ENCODE peak calls at places on chromosome 17, in seven cellular contexts. A is A673, C is AG04450, T is neural progenitor cell, O is OCI-LY7, X is cardiac muscle cell, L is heart right ventricle. K is an unnamed sample.

GRCh38 chr17:51668155-51668962 is 408.0 kb downstream of the UTP18 start:
- DNase-seq in A (no peak), C (no peak), T (no peak), O (no peak), X (no peak), L (no peak), K (no peak)

GRCh38 chr17:13395872-13396271 is 205.9 kb downstream of the HS3ST3A1 start:
- DNase-seq in A (no peak), C (no peak), T (no peak), O (no peak), X (no peak), L (no peak), K (peak)

GRCh38 chr17:59001158-59001814 is 105.4 kb downstream of the TRIM37 start:
- DNase-seq in A (peak), C (no peak), T (no peak), O (peak), X (no peak), L (peak), K (peak)

GRCh38 chr17:56274491-56274890 is 121.2 kb downstream of the ANKFN1 start:
- DNase-seq in A (no peak), C (no peak), T (no peak), O (no peak), X (no peak), L (no peak), K (no peak)

GRCh38 chr17:7004398-7005253 is 7.8 kb upstream of the RNASEK start:
- DNase-seq in A (peak), C (no peak), T (peak), O (peak), X (peak), L (peak), K (peak)

GRCh38 chr17:62984801-62985200 is 18.8 kb downstream of the TANC2 start:
- DNase-seq in A (no peak), C (no peak), T (no peak), O (no peak), X (no peak), L (no peak), K (no peak)

GRCh38 chr17:18261659-18262058 is 1.2 kb downstream of the MIEF2 start:
- DNase-seq in A (no peak), C (no peak), T (no peak), O (no peak), X (no peak), L (no peak), K (no peak)

GRCh38 chr17:55301521-55302406 is 37.0 kb downstream of the HLF start:
- DNase-seq in A (peak), C (no peak), T (no peak), O (no peak), X (peak), L (peak), K (peak)

GRCh38 chr17:47253541-47254402 is at the start of gene ITGB3:
- DNase-seq in A (peak), C (no peak), T (peak), O (peak), X (peak), L (peak), K (peak)

GRCh38 chr17:59899099-59899498 is 6.2 kb downstream of the RPS6KB1 start:
- DNase-seq in A (peak), C (no peak), T (no peak), O (no peak), X (no peak), L (no peak), K (no peak)

GRCh38 chr17:44314869-44315661 is 6.7 kb downstream of the RUNDC3A start:
- DNase-seq in A (peak), C (no peak), T (peak), O (peak), X (peak), L (no peak), K (peak)

GRCh38 chr17:50101346-50102163 is 6.4 kb downstream of the PDK2 start:
- DNase-seq in A (no peak), C (no peak), T (peak), O (no peak), X (peak), L (peak), K (peak)

GRCh38 chr17:82072827-82073226 is 7.2 kb upstream of the DUS1L start:
- DNase-seq in A (no peak), C (no peak), T (no peak), O (no peak), X (no peak), L (no peak), K (no peak)

GRCh38 chr17:38444151-38444550 is 15.9 kb downstream of the ARHGAP23 start:
- DNase-seq in A (peak), C (no peak), T (peak), O (peak), X (peak), L (peak), K (peak)

GRCh38 chr17:78211032-78211431 is 3.0 kb upstream of the BIRC5 start:
- DNase-seq in A (no peak), C (no peak), T (no peak), O (no peak), X (no peak), L (no peak), K (no peak)

GRCh38 chr17:40347319-40348135 is 17.0 kb downstream of the GJD3 start:
- DNase-seq in A (no peak), C (no peak), T (no peak), O (peak), X (no peak), L (no peak), K (no peak)

GRCh38 chr17:80086616-80087015 is 14.8 kb upstream of the GAA start:
- DNase-seq in A (no peak), C (no peak), T (no peak), O (no peak), X (no peak), L (no peak), K (no peak)

GRCh38 chr17:62724398-62725146 is 83.5 kb downstream of the MARCHF10 start:
- DNase-seq in A (no peak), C (no peak), T (no peak), O (peak), X (no peak), L (no peak), K (no peak)

GRCh38 chr17:63474174-63474913 is 2.5 kb upstream of the ACE start:
- DNase-seq in A (no peak), C (no peak), T (no peak), O (no peak), X (no peak), L (peak), K (no peak)

GRCh38 chr17:47239663-47240374 is 13.8 kb upstream of the ITGB3 start:
- DNase-seq in A (peak), C (peak), T (no peak), O (peak), X (peak), L (peak), K (peak)

GRCh38 chr17:3558603-3559269 is 1.1 kb upstream of the TRPV3 start:
- DNase-seq in A (no peak), C (peak), T (no peak), O (peak), X (no peak), L (no peak), K (peak)

GRCh38 chr17:32523827-32524552 is 37.2 kb downstream of the CDK5R1 start:
- DNase-seq in A (no peak), C (no peak), T (no peak), O (peak), X (no peak), L (no peak), K (no peak)

GRCh38 chr17:1398900-1399299 is 1.1 kb downstream of the YWHAE start:
- DNase-seq in A (peak), C (no peak), T (peak), O (peak), X (peak), L (no peak), K (peak)

GRCh38 chr17:82974136-82974952 is 105.1 kb upstream of the METRNL start:
- DNase-seq in A (no peak), C (no peak), T (no peak), O (no peak), X (no peak), L (no peak), K (no peak)

GRCh38 chr17:50363217-50364060 is 9.5 kb downstream of the MRPL27 start:
- DNase-seq in A (peak), C (no peak), T (peak), O (no peak), X (peak), L (no peak), K (peak)

GRCh38 chr17:48642059-48642842 is 16.1 kb upstream of the HOXB9 start:
- DNase-seq in A (no peak), C (no peak), T (peak), O (no peak), X (no peak), L (no peak), K (no peak)

GRCh38 chr17:64399071-64399766 is 8.6 kb upstream of the PECAM1 start:
- DNase-seq in A (no peak), C (no peak), T (no peak), O (no peak), X (no peak), L (no peak), K (peak)

GRCh38 chr17:77470330-77470786 is 329.6 kb downstream of the SEC14L1 start:
- DNase-seq in A (no peak), C (no peak), T (no peak), O (no peak), X (no peak), L (no peak), K (no peak)

GRCh38 chr17:37797206-37797605 is 52.3 kb upstream of the HNF1B start:
- DNase-seq in A (no peak), C (no peak), T (no peak), O (no peak), X (no peak), L (no peak), K (peak)

GRCh38 chr17:49132699-49133364 is at the start of gene B4GALNT2:
- DNase-seq in A (no peak), C (no peak), T (peak), O (no peak), X (peak), L (no peak), K (no peak)

GRCh38 chr17:33288954-33289353 is 4.1 kb downstream of the ASIC2 start:
- DNase-seq in A (no peak), C (no peak), T (no peak), O (no peak), X (no peak), L (no peak), K (no peak)

GRCh38 chr17:47180337-47180736 is 8.8 kb downstream of the CDC27 start:
- DNase-seq in A (no peak), C (no peak), T (no peak), O (no peak), X (no peak), L (no peak), K (peak)

GRCh38 chr17:57866319-57866718 is 16.5 kb upstream of the MRPS23 start:
- DNase-seq in A (no peak), C (no peak), T (no peak), O (no peak), X (no peak), L (no peak), K (no peak)

GRCh38 chr17:41338961-41339485 is 11.6 kb downstream of the KRT33A start:
- DNase-seq in A (no peak), C (no peak), T (no peak), O (no peak), X (no peak), L (no peak), K (peak)

GRCh38 chr17:17204041-17204591 is 2.0 kb downstream of the PLD6 start:
- DNase-seq in A (no peak), C (no peak), T (no peak), O (no peak), X (no peak), L (peak), K (no peak)

GRCh38 chr17:17203173-17203730 is 2.9 kb downstream of the PLD6 start:
- DNase-seq in A (no peak), C (no peak), T (no peak), O (no peak), X (no peak), L (no peak), K (no peak)

GRCh38 chr17:17206149-17206912 is at the start of gene PLD6:
- DNase-seq in A (peak), C (no peak), T (no peak), O (no peak), X (no peak), L (peak), K (peak)

GRCh38 chr17:17205368-17206148 is 575 bp downstream of the PLD6 start:
- DNase-seq in A (peak), C (no peak), T (no peak), O (no peak), X (no peak), L (peak), K (peak)

GRCh38 chr17:17204635-17205231 is 1.4 kb downstream of the PLD6 start:
- DNase-seq in A (no peak), C (no peak), T (no peak), O (no peak), X (no peak), L (no peak), K (no peak)
- H3K4me3 ChIP-seq in A (peak), C (peak), T (no peak), O (no peak), X (no peak), L (peak), K (peak)

DNA sequence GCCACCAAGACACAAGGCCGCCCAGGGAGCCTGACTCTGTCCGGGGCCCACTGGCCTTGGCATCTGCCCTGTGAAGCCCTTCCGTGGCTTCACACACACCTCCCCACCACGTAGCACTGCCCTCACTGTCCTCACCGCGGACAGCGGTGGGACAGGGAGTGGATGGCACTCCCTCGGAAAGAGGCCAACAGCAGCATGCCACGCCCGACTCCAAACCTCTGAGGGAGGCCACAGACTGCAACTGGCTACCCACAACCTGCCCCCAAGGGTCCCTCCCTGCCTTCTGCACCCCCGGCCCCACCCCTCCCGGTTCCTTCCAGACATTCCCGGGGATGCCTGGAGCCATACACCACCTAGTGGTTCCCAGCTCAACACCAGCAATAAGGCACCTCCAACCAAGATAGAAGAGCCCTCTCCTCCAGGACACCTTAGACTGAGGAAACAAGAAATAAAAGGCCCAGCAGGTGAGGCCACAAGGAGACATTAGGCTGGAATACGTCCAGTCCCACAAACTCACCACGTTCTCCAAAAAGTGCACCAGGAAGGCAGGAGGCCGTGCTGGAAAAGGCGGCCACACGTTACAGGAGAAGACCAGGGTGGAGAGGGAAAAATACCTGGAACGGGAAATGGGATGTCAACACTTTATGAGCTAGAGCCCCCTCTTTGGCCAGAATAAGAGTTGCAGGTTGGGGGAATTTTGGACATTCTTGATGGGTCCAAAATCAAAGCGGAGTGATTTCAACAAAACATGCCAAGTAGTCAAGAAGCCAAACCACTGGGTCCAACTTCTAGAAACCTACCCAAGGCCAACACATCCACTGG is 310.0 kb downstream of the SOX9 start:
- DNase-seq in A (peak), C (no peak), T (peak), O (no peak), X (no peak), L (no peak), K (peak)
- TF ChIP-seq CTCF in A (peak), C (peak), T (peak), O (peak), X (peak), L (no peak), K (peak)

DNA sequence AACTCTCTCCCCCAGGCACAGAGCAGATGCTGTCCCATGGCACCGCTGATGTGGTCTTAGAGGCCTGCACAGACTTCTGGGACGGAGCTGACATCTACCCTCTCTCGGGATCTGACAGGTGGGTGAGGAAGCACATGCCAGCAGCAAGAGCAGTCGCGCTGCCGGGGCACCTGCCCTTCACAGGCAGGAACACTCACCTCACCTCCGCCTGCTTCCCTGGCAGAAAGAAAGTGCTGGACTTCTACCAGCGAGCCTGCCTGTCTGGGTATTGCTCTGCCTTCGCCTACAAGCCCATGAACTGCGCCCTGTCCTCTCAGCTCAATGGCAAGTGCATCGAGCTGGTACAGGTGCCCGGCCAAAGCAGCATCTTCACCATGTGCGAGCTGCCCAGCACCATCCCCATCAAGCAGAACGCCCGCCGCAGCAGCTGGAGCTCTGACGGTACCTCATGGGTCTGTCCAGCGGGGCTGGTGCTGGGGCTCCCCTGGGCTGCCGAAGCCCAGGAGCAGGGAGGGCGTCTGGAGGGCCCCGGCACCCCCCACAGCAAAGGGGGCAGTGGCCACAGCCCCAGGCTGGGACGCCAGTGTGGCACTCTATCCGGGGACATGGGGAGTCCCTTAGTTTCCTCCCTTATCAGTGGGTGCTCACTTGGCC is 21.7 kb downstream of the CASKIN2 start:
- DNase-seq in A (no peak), C (no peak), T (no peak), O (no peak), X (no peak), L (no peak), K (no peak)
- H3K4me3 ChIP-seq in A (no peak), C (no peak), T (no peak), O (no peak), X (no peak), L (no peak), K (no peak)

GRCh38 chr17:42578282-42578869 is 847 bp upstream of the PSMC3IP start:
- DNase-seq in A (peak), C (no peak), T (peak), O (peak), X (peak), L (peak), K (peak)

GRCh38 chr17:42579794-42580551 is 2.4 kb upstream of the PSMC3IP start:
- DNase-seq in A (no peak), C (no peak), T (no peak), O (no peak), X (no peak), L (no peak), K (no peak)

GRCh38 chr17:42577140-42577531 is 393 bp downstream of the PSMC3IP start:
- DNase-seq in A (no peak), C (no peak), T (no peak), O (peak), X (no peak), L (no peak), K (no peak)

GRCh38 chr17:42574463-42574862 is 3.1 kb downstream of the PSMC3IP start:
- DNase-seq in A (no peak), C (no peak), T (no peak), O (no peak), X (no peak), L (no peak), K (no peak)

GRCh38 chr17:42577532-42578281 is at the start of gene PSMC3IP:
- DNase-seq in A (peak), C (peak), T (peak), O (peak), X (peak), L (peak), K (peak)
- TF ChIP-seq CTCF in A (peak), C (peak), T (peak), O (peak), X (peak), L (peak), K (peak)